ENCODE peak calls at places on chromosomes 13 and 19, in nine cellular contexts. A is MM.1S, B is BE2C, Z is astrocyte of the cerebellum, N is IMR-90, D is tibial artery, R is ovary, T is mucosa of descending colon, Q is mesendoderm. E is an unnamed sample.

GRCh38 chr13:49954674-49955455 is 18.7 kb upstream of the SPRYD7 start:
- DNase-seq in A (no peak), B (no peak), Z (no peak), N (peak; percentile 28), D (no peak), R (no peak), T (peak; percentile 43), Q (no peak), E (no peak)

GRCh38 chr19:49331616-49332055 is 3.6 kb upstream of the CD37 start:
- DNase-seq in A (peak; percentile 54), B (peak; percentile 35), Z (peak; percentile 4), N (peak; percentile 57), D (peak; percentile 59), R (no peak), T (no peak), Q (peak; percentile 82), E (peak; percentile 86)

GRCh38 chr19:55165952-55166529 is 372 bp downstream of the DNAAF3 start:
- DNase-seq in A (peak; percentile 63), B (peak; percentile 84), Z (peak; percentile 32), N (peak; percentile 56), D (no peak), R (peak; percentile 54), T (peak; percentile 62), Q (peak; percentile 96), E (no peak)

GRCh38 chr13:93552596-93552995 is 326.0 kb downstream of the GPC6 start:
- DNase-seq in A (no peak), B (no peak), Z (no peak), N (no peak), D (no peak), R (no peak), T (no peak), Q (peak; percentile 73), E (no peak)

GRCh38 chr19:13012690-13013608 is 17.7 kb downstream of the NFIX start:
- DNase-seq in A (no peak), B (no peak), Z (no peak), N (peak; percentile 63), D (peak; percentile 90), R (peak; percentile 87), T (peak; percentile 73), Q (peak; percentile 47), E (no peak)

GRCh38 chr13:105969761-105970160 is 565.7 kb downstream of the EFNB2 start:
- DNase-seq in A (no peak), B (no peak), Z (no peak), N (no peak), D (no peak), R (no peak), T (no peak), Q (no peak), E (no peak)

GRCh38 chr13:108342369-108343289 is 73.1 kb downstream of the TNFSF13B start:
- DNase-seq in A (peak; percentile 54), B (no peak), Z (peak; percentile 45), N (peak; percentile 35), D (no peak), R (no peak), T (no peak), Q (peak; percentile 48), E (peak; percentile 14)

GRCh38 chr19:43574424-43575155 is 737 bp downstream of the XRCC1 start:
- DNase-seq in A (no peak), B (no peak), Z (no peak), N (peak; percentile 35), D (no peak), R (peak; percentile 53), T (no peak), Q (no peak), E (no peak)

GRCh38 chr13:112735791-112736190 is 46.0 kb downstream of the ATP11A start:
- DNase-seq in A (no peak), B (no peak), Z (no peak), N (no peak), D (no peak), R (no peak), T (no peak), Q (no peak), E (no peak)

GRCh38 chr13:113970810-113971470 is 2.9 kb downstream of the C13orf46 start:
- DNase-seq in A (no peak), B (no peak), Z (peak; percentile 73), N (peak; percentile 23), D (peak; percentile 65), R (peak; percentile 39), T (peak; percentile 75), Q (peak; percentile 65), E (no peak)

GRCh38 chr19:801861-802496 is 4.7 kb downstream of the PTBP1 start:
- DNase-seq in A (no peak), B (no peak), Z (no peak), N (peak; percentile 44), D (no peak), R (peak; percentile 73), T (peak; percentile 35), Q (no peak), E (no peak)

GRCh38 chr13:48232420-48233096 is 448 bp upstream of the ITM2B start:
- DNase-seq in A (no peak), B (no peak), Z (no peak), N (no peak), D (peak; percentile 88), R (no peak), T (no peak), Q (peak; percentile 61), E (no peak)

GRCh38 chr13:34031629-34032028 is 213.7 kb downstream of the RFC3 start:
- DNase-seq in A (no peak), B (no peak), Z (no peak), N (no peak), D (no peak), R (no peak), T (no peak), Q (no peak), E (no peak)

DNA sequence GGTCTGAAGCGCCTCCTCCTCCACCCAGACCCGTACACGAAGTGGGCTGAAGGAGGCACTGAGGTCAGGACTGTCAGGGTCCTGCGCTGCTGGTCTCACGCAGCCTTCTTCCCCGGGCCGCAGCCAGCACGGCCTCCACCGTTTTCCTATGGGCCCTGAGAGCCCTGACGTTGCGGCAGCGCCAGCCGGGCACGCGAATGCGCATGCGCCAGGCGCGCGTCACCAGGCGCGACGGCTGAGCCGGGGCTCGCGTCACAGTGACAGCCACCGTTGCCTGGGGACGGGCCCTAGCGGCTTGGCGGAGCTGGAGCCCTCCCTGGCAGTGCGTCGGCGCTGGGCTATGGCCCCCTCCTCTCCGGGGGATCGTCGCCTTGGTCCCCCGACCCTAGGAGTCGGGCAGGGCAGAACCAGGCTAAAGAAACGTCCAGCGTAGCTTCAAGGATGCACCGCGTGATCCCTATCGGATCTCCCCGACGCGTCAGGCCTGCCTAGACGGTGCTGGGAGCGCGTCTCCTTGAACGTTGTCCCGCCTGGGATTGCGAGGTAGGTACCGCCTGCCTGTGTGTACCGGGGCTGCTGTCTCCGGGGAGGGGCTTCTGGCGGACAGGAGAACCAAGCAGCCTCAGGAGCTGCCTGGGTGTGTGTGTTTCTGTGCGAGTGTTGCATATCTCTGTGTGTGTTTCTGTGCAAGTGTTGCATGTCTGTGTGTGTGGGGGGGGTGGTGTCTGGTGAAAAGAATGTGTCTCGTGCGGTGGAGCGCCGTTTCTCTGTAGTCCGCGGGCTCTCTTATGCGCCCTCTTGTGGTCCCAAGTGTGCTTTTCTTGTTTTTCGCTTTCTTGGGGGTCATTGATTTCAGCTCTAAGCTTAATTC is 43.2 kb downstream of the ZNF571 start:
- DNase-seq in A (no peak), B (peak; percentile 84), Z (peak; percentile 9), N (peak; percentile 44), D (no peak), R (no peak), T (peak; percentile 81), Q (peak; percentile 62), E (no peak)
- H3K4me3 ChIP-seq in A (no peak overlapping the region), B (peak overlapping the region; percentile 75), Z (peak overlapping the region; percentile 53), N (peak overlapping the region; percentile 80), D (no peak overlapping the region), R (peak overlapping the region; percentile 5), T (peak overlapping the region; percentile 35), Q (no peak overlapping the region), E (no peak overlapping the region)

DNA sequence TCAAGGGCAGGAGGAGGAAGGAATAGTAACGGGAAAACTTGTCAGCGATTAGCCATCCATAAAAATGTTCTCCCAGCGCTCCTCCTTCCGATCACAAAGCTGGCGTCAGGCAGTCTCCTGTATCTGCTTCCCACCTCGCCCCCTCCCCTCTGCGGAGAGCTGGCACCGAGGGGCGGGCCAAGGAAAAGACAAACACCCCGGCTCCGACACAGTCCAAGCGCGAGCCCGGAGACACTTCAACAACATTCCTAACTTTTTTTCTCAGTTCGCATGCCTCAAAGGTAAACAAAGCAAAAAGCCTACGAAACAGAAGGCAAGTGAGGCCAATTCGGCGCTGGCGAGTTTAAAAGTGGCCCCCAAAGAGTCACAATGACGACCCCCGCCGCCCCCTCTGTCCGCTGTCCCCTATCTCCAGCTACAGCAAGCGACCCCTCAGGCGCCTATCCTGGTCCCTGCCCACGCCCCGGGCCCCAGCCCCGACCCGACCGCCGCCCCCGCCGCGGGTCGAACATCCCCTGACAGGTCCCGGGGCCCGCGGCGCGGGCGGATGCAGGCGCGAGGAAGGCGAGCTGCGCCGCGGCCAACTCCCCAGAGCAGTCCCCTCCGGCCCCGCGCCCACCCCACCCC is 719 bp downstream of the SMAD9 start:
- DNase-seq in A (no peak), B (peak; percentile 80), Z (peak; percentile 3), N (peak; percentile 17), D (peak; percentile 79), R (peak; percentile 59), T (peak; percentile 49), Q (peak; percentile 75), E (no peak)
- H3K4me3 ChIP-seq in A (no peak overlapping the region), B (peak overlapping the region; percentile 94), Z (peak overlapping the region; percentile 65), N (peak overlapping the region; percentile 78), D (peak overlapping the region; percentile 92), R (peak overlapping the region; percentile 63), T (peak overlapping the region; percentile 25), Q (peak overlapping the region; percentile 59), E (peak overlapping the region; percentile 26)

GRCh38 chr13:80134360-80134759 is 206.6 kb downstream of the SPRY2 start:
- DNase-seq in A (no peak), B (no peak), Z (no peak), N (no peak), D (no peak), R (no peak), T (no peak), Q (peak; percentile 65), E (no peak)

GRCh38 chr13:80132741-80133601 is 208.0 kb downstream of the SPRY2 start:
- DNase-seq in A (no peak), B (peak; percentile 46), Z (no peak), N (peak; percentile 62), D (peak; percentile 82), R (peak; percentile 57), T (peak; percentile 75), Q (peak; percentile 65), E (no peak)

GRCh38 chr13:80133631-80134083 is 207.3 kb downstream of the SPRY2 start:
- DNase-seq in A (no peak), B (no peak), Z (no peak), N (no peak), D (no peak), R (no peak), T (no peak), Q (peak; percentile 13), E (no peak)

GRCh38 chr13:80126382-80127068 is 214.4 kb downstream of the SPRY2 start:
- DNase-seq in A (no peak), B (no peak), Z (no peak), N (no peak), D (no peak), R (no peak), T (no peak), Q (peak; percentile 24), E (no peak)

GRCh38 chr13:80131204-80131603 is 209.7 kb downstream of the SPRY2 start:
- DNase-seq in A (no peak), B (peak; percentile 66), Z (no peak), N (peak; percentile 46), D (peak; percentile 75), R (peak; percentile 57), T (peak; percentile 81), Q (peak; percentile 46), E (no peak)
- H3K4me3 ChIP-seq in A (no peak overlapping the region), B (peak overlapping the region; percentile 21), Z (peak overlapping the region; percentile 4), N (peak overlapping the region; percentile 4), D (peak overlapping the region; percentile 38), R (no peak overlapping the region), T (no peak overlapping the region), Q (no peak overlapping the region), E (no peak overlapping the region)

GRCh38 chr19:37313335-37313627 is 57.6 kb upstream of the ZNF527 start:
- DNase-seq in A (no peak), B (no peak), Z (no peak), N (no peak), D (no peak), R (no peak), T (no peak), Q (no peak), E (no peak)
- H3K4me3 ChIP-seq in A (no peak overlapping the region), B (no peak overlapping the region), Z (no peak overlapping the region), N (no peak overlapping the region), D (peak overlapping the region; percentile 52), R (no peak overlapping the region), T (no peak overlapping the region), Q (no peak overlapping the region), E (no peak overlapping the region)